ENCODE peak calls at places on chromosomes 4 and X, in five cellular contexts. L is HEK293T, F is HepG2, D is GM12878, C is NT2/D1. E is an unnamed sample.
A peak's percentile ranks its signal among the peaks of the same experiment; 100 is the strongest.

GRCh38 chrX:107323786-107324492 is 117.5 kb downstream of the DNAAF6 start:
- DNase-seq in L (no peak), F (no peak), D (no peak), C (no peak), E (no peak)

GRCh38 chrX:45228126-45228525 is 27.4 kb upstream of the DIPK2B start:
- DNase-seq in L (no peak), F (no peak), D (no peak), C (no peak), E (no peak)

GRCh38 chr4:99723555-99724450 is 66.2 kb upstream of the C4orf54 start:
- DNase-seq in L (no peak), F (peak; percentile 58), D (no peak), C (no peak), E (no peak)

GRCh38 chr4:19807505-19807904 is 444.2 kb upstream of the SLIT2 start:
- DNase-seq in L (no peak), F (no peak), D (no peak), C (no peak), E (no peak)

GRCh38 chrX:56764153-56764974 is 35.3 kb downstream of the NBDY start:
- DNase-seq in L (peak; percentile 60), F (peak; percentile 48), D (peak; percentile 99), C (peak; percentile 44), E (peak; percentile 53)

GRCh38 chrX:41087219-41087618 is 2.0 kb downstream of the USP9X start:
- DNase-seq in L (no peak), F (no peak), D (no peak), C (no peak), E (no peak)

GRCh38 chr4:73897380-73898136 is 28.4 kb downstream of the CXCL1 start:
- DNase-seq in L (no peak), F (no peak), D (no peak), C (no peak), E (no peak)

GRCh38 chr4:98262431-98262830 is 1.2 kb downstream of the RAP1GDS1 start:
- DNase-seq in L (no peak), F (no peak), D (no peak), C (no peak), E (no peak)

GRCh38 chr4:3766791-3767561 is 791 bp downstream of the ADRA2C start:
- DNase-seq in L (no peak), F (no peak), D (no peak), C (no peak), E (peak; percentile 85)

GRCh38 chr4:101201421-101201820 is 145.9 kb downstream of the PPP3CA start:
- DNase-seq in L (no peak), F (no peak), D (no peak), C (no peak), E (no peak)

GRCh38 chrX:139890991-139891700 is 41.7 kb downstream of the ATP11C start:
- DNase-seq in L (no peak), F (no peak), D (no peak), C (no peak), E (no peak)

GRCh38 chr4:72463724-72464123 is 105.3 kb downstream of the ADAMTS3 start:
- DNase-seq in L (no peak), F (no peak), D (no peak), C (no peak), E (no peak)

GRCh38 chr4:93852680-93853079 is 24.1 kb downstream of the ATOH1 start:
- DNase-seq in L (no peak), F (no peak), D (no peak), C (no peak), E (no peak)

GRCh38 chr4:11626046-11626445 is 197.4 kb upstream of the HS3ST1 start:
- DNase-seq in L (no peak), F (no peak), D (no peak), C (no peak), E (no peak)

GRCh38 chr4:184824776-184825393 is 883 bp downstream of the ACSL1 start:
- DNase-seq in L (no peak), F (no peak), D (no peak), C (no peak), E (no peak)

GRCh38 chrX:568341-568740 is 62.2 kb upstream of the SHOX start:
- DNase-seq in L (no peak), F (no peak), D (no peak), C (no peak), E (no peak)

GRCh38 chr4:87120411-87121162 is 99.8 kb downstream of the KLHL8 start:
- DNase-seq in L (no peak), F (peak; percentile 47), D (no peak), C (no peak), E (no peak)

GRCh38 chrX:49053223-49054072 is 5.4 kb upstream of the CCDC120 start:
- DNase-seq in L (peak; percentile 88), F (peak; percentile 45), D (no peak), C (peak; percentile 70), E (peak; percentile 75)

GRCh38 chrX:15055146-15055930 is 182.1 kb downstream of the MOSPD2 start:
- DNase-seq in L (no peak), F (no peak), D (no peak), C (no peak), E (no peak)

GRCh38 chr4:147638942-147639341 is 21.7 kb downstream of the TMEM184C start:
- DNase-seq in L (no peak), F (no peak), D (peak; percentile 2), C (no peak), E (no peak)

GRCh38 chrX:1597345-1598020 is 6.1 kb downstream of the AKAP17A start:
- DNase-seq in L (no peak), F (no peak), D (no peak), C (no peak), E (no peak)

GRCh38 chr4:570754-571153 is 5.3 kb downstream of the TMEM271 start:
- DNase-seq in L (no peak), F (no peak), D (no peak), C (no peak), E (no peak)

GRCh38 chr4:11165052-11165451 is 263.6 kb downstream of the HS3ST1 start:
- DNase-seq in L (no peak), F (no peak), D (no peak), C (no peak), E (no peak)

GRCh38 chrX:2498781-2499302 is 1.9 kb downstream of the DHRSX start:
- DNase-seq in L (no peak), F (peak; percentile 65), D (no peak), C (no peak), E (no peak)

GRCh38 chr4:41611881-41612871 is 74.2 kb downstream of the LIMCH1 start:
- DNase-seq in L (peak; percentile 15), F (no peak), D (no peak), C (peak; percentile 27), E (no peak)
- TF ChIP-seq SUZ12 in L (no peak), F (no peak), D (no peak), C (no peak), E (no peak)

DNA sequence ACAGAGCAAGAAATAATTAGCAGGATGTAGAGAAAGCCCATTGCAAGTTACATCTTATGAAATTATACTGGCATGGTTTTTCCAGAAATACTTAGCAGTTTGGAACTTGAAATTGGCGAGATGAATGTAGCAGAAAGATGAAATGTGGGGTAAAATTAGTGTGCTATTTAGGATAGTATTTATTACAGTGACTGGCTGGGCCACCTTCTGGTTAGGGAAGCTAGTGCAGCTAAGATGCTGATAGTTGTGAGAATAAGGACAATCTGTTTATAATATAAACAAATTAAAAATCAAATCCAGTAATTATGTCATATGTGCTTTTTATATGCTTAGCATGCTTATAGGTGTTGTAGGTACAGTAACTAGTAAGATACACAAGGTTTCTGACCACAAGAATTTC is 74.8 kb downstream of the IL15 start:
- DNase-seq in L (peak; percentile 16), F (no peak), D (no peak), C (no peak), E (no peak)
- TF ChIP-seq SUZ12 in L (no peak), F (no peak), D (no peak), C (no peak), E (no peak)

GRCh38 chr4:139763205-139763604 is 97.6 kb downstream of the MGST2 start:
- DNase-seq in L (no peak), F (no peak), D (no peak), C (no peak), E (no peak)
- TF ChIP-seq SUZ12 in L (no peak), F (no peak), D (no peak), C (no peak), E (no peak)

GRCh38 chrX:11893933-11894710 is 136.1 kb downstream of the MSL3 start:
- DNase-seq in L (no peak), F (no peak), D (no peak), C (no peak), E (no peak)

GRCh38 chrX:11887175-11887574 is 129.1 kb downstream of the MSL3 start:
- DNase-seq in L (no peak), F (no peak), D (no peak), C (no peak), E (no peak)

GRCh38 chrX:11886745-11887144 is 128.7 kb downstream of the MSL3 start:
- DNase-seq in L (no peak), F (no peak), D (no peak), C (no peak), E (no peak)

GRCh38 chrX:11888421-11888820 is 130.4 kb downstream of the MSL3 start:
- DNase-seq in L (no peak), F (no peak), D (no peak), C (no peak), E (no peak)

DNA sequence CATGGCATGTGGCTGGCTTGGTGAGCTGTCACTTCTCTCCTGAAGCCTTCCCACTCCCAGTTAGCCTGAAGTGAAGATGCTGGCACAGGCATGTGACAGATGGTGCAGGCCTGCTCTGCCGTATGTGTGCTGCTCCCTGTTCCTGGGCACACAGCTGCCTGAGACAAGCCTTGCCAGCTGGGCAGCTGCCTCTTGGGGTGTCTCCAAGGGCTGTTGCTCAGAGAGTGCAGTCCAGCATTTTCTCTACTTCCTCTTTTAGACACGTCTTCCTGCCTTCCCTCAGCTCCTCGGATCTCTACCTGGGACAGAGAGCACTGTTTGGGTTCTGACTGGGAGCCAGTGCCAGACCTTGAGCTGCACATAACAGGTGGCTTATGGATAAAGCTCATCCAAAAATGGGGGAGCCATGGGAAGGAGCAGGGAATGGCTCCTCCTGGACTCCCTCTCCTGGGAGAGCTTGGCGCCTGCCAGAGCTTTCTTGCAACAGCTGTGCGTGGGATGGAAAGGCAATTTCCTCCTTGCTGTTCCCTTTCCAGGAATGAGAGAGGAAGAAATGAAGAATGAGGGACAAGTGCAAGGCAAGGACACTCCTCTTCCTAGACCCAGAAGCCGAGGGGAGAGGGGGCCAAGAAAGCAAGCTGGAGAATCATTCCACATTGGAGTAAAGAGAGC is 132.9 kb downstream of the MSL3 start:
- DNase-seq in L (no peak), F (no peak), D (no peak), C (no peak), E (no peak)
- TF ChIP-seq SUZ12 in L (no peak), F (no peak), D (no peak), C (no peak), E (no peak)

GRCh38 chr4:151540728-151541437 is 131.9 kb downstream of the FHIP1A start:
- DNase-seq in L (peak; percentile 13), F (no peak), D (no peak), C (no peak), E (no peak)
- TF ChIP-seq SUZ12 in L (no peak), F (no peak), D (no peak), C (no peak), E (no peak)

E was measured in H1.